ENCODE peak calls at places on chromosome 22, in six cellular contexts. U, Q, A, G, N and Y are unnamed samples.

GRCh38 chr22:46744581-46744980 is 6.5 kb upstream of the CERK start:
- DNase-seq in U (no peak), Q (no peak), A (no peak), G (no peak), N (peak), Y (no peak)

GRCh38 chr22:38652858-38653257 is 3.3 kb downstream of the FAM227A start:
- DNase-seq in U (no peak), Q (no peak), A (peak), G (no peak), N (no peak), Y (no peak)

GRCh38 chr22:45994516-45995404 is 17.8 kb upstream of the WNT7B start:
- DNase-seq in U (peak), Q (peak), A (peak), G (peak), N (peak), Y (no peak)

GRCh38 chr22:27723708-27724107 is 77.8 kb downstream of the MN1 start:
- DNase-seq in U (no peak), Q (no peak), A (no peak), G (no peak), N (no peak), Y (no peak)

GRCh38 chr22:40484906-40485660 is 114.7 kb downstream of the SGSM3 start:
- DNase-seq in U (peak), Q (no peak), A (peak), G (peak), N (no peak), Y (no peak)

GRCh38 chr22:44026630-44027511 is 2.8 kb downstream of the PARVB start:
- DNase-seq in U (no peak), Q (peak), A (no peak), G (peak), N (peak), Y (no peak)

GRCh38 chr22:28989484-28989883 is 72.1 kb downstream of the C22orf31 start:
- DNase-seq in U (no peak), Q (no peak), A (no peak), G (no peak), N (no peak), Y (no peak)

GRCh38 chr22:20116951-20117645 is at the start of gene TRMT2A:
- DNase-seq in U (peak), Q (peak), A (peak), G (peak), N (peak), Y (peak)

GRCh38 chr22:36088292-36088691 is 59.7 kb upstream of the RBFOX2 start:
- DNase-seq in U (no peak), Q (no peak), A (peak), G (no peak), N (no peak), Y (no peak)

GRCh38 chr22:27220349-27220748 is 563.0 kb downstream of the MIAT start:
- DNase-seq in U (peak), Q (no peak), A (peak), G (peak), N (no peak), Y (peak)

GRCh38 chr22:20430101-20430640 is 7.5 kb downstream of the SCARF2 start:
- DNase-seq in U (no peak), Q (no peak), A (no peak), G (no peak), N (no peak), Y (no peak)

GRCh38 chr22:49692499-49693225 is 135.0 kb downstream of the BRD1 start:
- DNase-seq in U (no peak), Q (no peak), A (no peak), G (no peak), N (no peak), Y (no peak)

GRCh38 chr22:20420157-20420842 is 17.3 kb downstream of the SCARF2 start:
- DNase-seq in U (no peak), Q (no peak), A (no peak), G (no peak), N (no peak), Y (no peak)

GRCh38 chr22:26273011-26273675 is 103.9 kb downstream of the SEZ6L start:
- DNase-seq in U (no peak), Q (no peak), A (no peak), G (no peak), N (no peak), Y (no peak)

GRCh38 chr22:19807914-19808872 is 46.5 kb downstream of the GNB1L start:
- DNase-seq in U (no peak), Q (no peak), A (no peak), G (no peak), N (no peak), Y (no peak)

GRCh38 chr22:31451709-31452571 is 37.7 kb downstream of the EIF4ENIF1 start:
- DNase-seq in U (peak), Q (no peak), A (peak), G (peak), N (no peak), Y (peak)

GRCh38 chr22:45735273-45735672 is 63.6 kb downstream of the ATXN10 start:
- DNase-seq in U (no peak), Q (no peak), A (no peak), G (no peak), N (no peak), Y (no peak)

GRCh38 chr22:31753005-31753633 is 700 bp upstream of the DEPDC5 start:
- DNase-seq in U (no peak), Q (peak), A (peak), G (no peak), N (peak), Y (no peak)

GRCh38 chr22:41305646-41306045 is 4.3 kb downstream of the ZC3H7B start:
- DNase-seq in U (peak), Q (no peak), A (peak), G (peak), N (no peak), Y (no peak)

GRCh38 chr22:28883917-28884753 is 763 bp downstream of the ZNRF3 start:
- DNase-seq in U (peak), Q (peak), A (peak), G (peak), N (peak), Y (no peak)

GRCh38 chr22:32699686-32700085 is 101.8 kb upstream of the TIMP3 start:
- DNase-seq in U (peak), Q (no peak), A (peak), G (no peak), N (no peak), Y (no peak)

GRCh38 chr22:20025401-20026203 is 4.7 kb downstream of the TANGO2 start:
- DNase-seq in U (no peak), Q (no peak), A (no peak), G (no peak), N (no peak), Y (no peak)

GRCh38 chr22:46044718-46045458 is 67.9 kb upstream of the WNT7B start:
- DNase-seq in U (no peak), Q (peak), A (no peak), G (no peak), N (peak), Y (no peak)

DNA sequence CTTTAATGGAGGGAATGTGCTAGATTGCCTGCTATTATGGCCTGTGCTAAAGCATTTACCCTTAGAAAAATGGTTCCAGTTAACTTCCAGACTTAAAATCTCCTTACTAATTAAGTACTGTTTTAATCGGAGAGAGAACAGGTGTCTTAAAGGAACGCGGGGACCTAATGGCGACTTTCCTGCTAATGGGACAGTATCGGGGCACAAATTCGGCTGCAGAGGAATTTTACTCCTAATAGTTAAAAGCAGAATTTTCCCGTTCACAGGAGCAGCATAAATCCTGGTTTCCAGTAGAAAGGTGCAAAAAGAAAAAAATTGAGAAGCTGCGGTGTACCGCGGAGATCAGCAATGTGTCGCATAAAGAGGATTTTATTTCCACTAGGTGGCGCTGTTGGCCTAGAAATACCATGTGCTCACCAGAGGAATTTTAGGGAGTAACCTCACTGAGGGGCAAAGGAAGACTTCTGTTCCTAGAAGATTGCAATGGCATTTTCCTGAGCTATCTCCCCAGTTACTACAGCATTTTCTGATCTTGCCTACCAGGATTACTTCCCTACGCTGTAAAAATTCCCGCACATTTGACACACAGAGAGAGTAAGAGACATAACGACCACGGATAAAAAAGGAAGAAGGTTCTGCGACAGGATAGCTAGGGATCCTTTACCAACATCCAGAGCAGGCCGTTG is 44.5 kb downstream of the ZNF280B start:
- DNase-seq in U (peak), Q (no peak), A (peak), G (peak), N (peak), Y (peak)
- TF ChIP-seq CTCF in U (peak), Q (peak), A (peak), G (peak), N (peak), Y (peak)

DNA sequence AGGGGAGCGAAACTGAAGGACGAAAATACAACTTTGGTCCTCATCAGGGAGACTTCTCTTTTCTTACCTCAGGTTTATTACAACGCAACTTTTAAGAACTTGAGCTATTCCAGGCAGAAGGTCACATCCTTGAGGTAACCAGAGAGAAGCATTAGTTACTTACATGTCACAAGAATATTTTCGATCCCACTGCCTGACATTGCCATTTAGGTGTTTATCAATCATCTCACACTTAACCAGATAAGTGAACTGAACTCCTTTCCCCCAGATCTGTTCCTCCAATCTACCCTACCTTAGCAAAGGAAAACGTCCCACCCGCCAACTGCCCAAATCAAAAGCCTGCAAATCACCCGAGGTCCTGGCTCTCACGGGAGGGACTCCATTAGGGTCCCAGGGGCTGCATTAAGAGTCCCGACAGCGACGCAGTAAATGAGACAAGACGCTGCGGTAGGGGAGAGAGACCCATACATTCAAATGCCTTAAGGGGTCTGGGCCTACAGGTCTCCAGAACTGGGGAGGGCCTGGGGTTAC is 734 bp downstream of the ZNF280B start:
- DNase-seq in U (peak), Q (no peak), A (no peak), G (no peak), N (no peak), Y (no peak)
- H3K4me3 ChIP-seq in U (peak), Q (peak), A (peak), G (peak), N (no peak), Y (no peak)

DNA sequence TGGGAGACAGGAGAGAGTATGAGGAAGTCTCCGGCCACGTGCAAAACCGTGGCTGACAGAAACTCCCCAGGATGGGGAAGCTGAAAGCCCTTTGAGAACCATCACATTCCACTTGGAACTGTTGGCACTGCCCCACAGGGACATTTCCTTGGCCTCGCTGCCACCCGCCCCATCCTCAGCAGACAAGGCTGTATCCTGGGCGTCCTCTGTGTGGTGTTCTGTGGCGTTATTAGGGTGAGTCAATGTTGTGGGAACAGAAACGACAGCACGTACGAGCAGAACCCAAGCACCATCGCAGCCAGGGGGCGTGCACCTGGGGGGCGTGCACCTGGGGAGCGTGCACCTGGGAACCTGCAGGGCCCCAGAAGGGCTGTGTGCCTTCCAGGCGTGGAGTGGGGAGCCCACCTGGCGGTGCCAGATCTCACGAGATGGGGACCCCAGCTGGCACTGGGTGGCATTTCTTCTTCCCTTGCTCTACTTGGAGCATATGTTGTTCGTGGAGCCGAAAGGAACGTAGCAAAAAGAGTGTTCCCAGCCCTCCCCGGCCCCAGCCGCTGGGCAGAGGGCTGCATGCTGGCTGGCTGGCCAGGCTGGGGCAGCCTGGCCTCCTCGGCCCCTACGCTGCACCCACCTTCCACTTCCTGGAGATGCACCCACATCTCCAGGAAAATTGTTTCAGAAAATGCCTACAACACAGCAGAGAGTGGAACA is 35.4 kb downstream of the NFAM1 start:
- DNase-seq in U (no peak), Q (no peak), A (peak), G (no peak), N (no peak), Y (no peak)
- TF ChIP-seq CTCF in U (no peak), Q (no peak), A (peak), G (no peak), N (no peak), Y (no peak)

GRCh38 chr22:37260396-37260795 is 16.3 kb upstream of the RAC2 start:
- DNase-seq in U (no peak), Q (no peak), A (no peak), G (no peak), N (no peak), Y (no peak)

GRCh38 chr22:37260939-37261338 is 16.9 kb upstream of the RAC2 start:
- DNase-seq in U (peak), Q (peak), A (peak), G (peak), N (peak), Y (no peak)

GRCh38 chr22:37258810-37259472 is 14.9 kb upstream of the RAC2 start:
- DNase-seq in U (no peak), Q (no peak), A (no peak), G (no peak), N (no peak), Y (no peak)

GRCh38 chr22:37258005-37258790 is 14.1 kb upstream of the RAC2 start:
- DNase-seq in U (no peak), Q (no peak), A (no peak), G (peak), N (no peak), Y (no peak)

GRCh38 chr22:37259540-37260029 is 15.5 kb upstream of the RAC2 start:
- DNase-seq in U (peak), Q (no peak), A (peak), G (peak), N (no peak), Y (no peak)
- H3K4me3 ChIP-seq in U (peak), Q (no peak), A (no peak), G (no peak), N (no peak), Y (no peak)